ENCODE peak calls at places on chromosome 13, in five cellular contexts. E is activated naive CD4-positive, alpha-beta T cell; Q is KG1; K is NCI-H748 treated with DMSO at 0.1 percent for 48 hours; S is heart right ventricle. N is an unnamed sample.

GRCh38 chr13:99312493-99312883 is 5.3 kb upstream of the GPR183 start:
- DNase-seq in Q (peak), E (no peak), S (peak), K (no peak), N (no peak)

GRCh38 chr13:113723400-113724015 is 35.5 kb upstream of the TMEM255B start:
- DNase-seq in S (no peak), K (no peak), Q (no peak), E (no peak), N (no peak)

GRCh38 chr13:99681695-99682094 is 180.4 kb downstream of the TM9SF2 start:
- DNase-seq in Q (no peak), S (no peak), E (no peak), K (no peak), N (no peak)

GRCh38 chr13:23644527-23644926 is 74.3 kb downstream of the TNFRSF19 start:
- DNase-seq in K (no peak), Q (no peak), S (no peak), E (no peak), N (no peak)

GRCh38 chr13:99275093-99275469 is 16.9 kb upstream of the GPR18 start:
- DNase-seq in Q (no peak), S (no peak), K (no peak), E (no peak), N (no peak)

GRCh38 chr13:24747248-24748151 is 16.5 kb upstream of the RNF17 start:
- DNase-seq in E (no peak), Q (no peak), S (no peak), K (peak), N (peak)

GRCh38 chr13:110912651-110913051 is 2.2 kb downstream of the ANKRD10 start:
- DNase-seq in S (no peak), E (no peak), Q (no peak), K (no peak), N (peak)

GRCh38 chr13:60448907-60449510 is 52.0 kb downstream of the TDRD3 start:
- DNase-seq in E (no peak), S (no peak), Q (no peak), K (peak), N (peak)

GRCh38 chr13:51412431-51412830 is 40.4 kb downstream of the INTS6 start:
- DNase-seq in S (no peak), E (no peak), Q (no peak), K (no peak), N (no peak)

GRCh38 chr13:71864981-71865857 is 1.8 kb downstream of the DACH1 start:
- DNase-seq in S (peak), E (no peak), Q (no peak), K (peak), N (peak)

GRCh38 chr13:44576396-44577235 is 486 bp upstream of the TSC22D1 start:
- DNase-seq in K (no peak), Q (no peak), E (peak), S (no peak), N (no peak)

GRCh38 chr13:84127597-84128128 is 245.4 kb upstream of the SLITRK1 start:
- DNase-seq in E (no peak), Q (no peak), K (no peak), S (no peak), N (no peak)

GRCh38 chr13:50543767-50544166 is 299.7 kb downstream of the DLEU7 start:
- DNase-seq in Q (no peak), E (no peak), S (no peak), K (no peak), N (no peak)

GRCh38 chr13:97574926-97575325 is 141.0 kb downstream of the RAP2A start:
- DNase-seq in S (peak), Q (no peak), K (peak), E (no peak), N (peak)

GRCh38 chr13:65339236-65339635 is 1890.9 kb downstream of the PCDH9 start:
- DNase-seq in Q (no peak), E (no peak), K (no peak), S (no peak), N (no peak)

GRCh38 chr13:30908416-30908980 is 2.4 kb downstream of the MEDAG start:
- DNase-seq in K (no peak), Q (peak), E (no peak), S (peak), N (peak)

GRCh38 chr13:79973533-79973963 is 367.4 kb downstream of the SPRY2 start:
- DNase-seq in E (no peak), S (peak), K (no peak), Q (no peak), N (no peak)

GRCh38 chr13:114104626-114105350 is 27.6 kb downstream of the RASA3 start:
- DNase-seq in E (no peak), S (peak), Q (no peak), K (no peak), N (no peak)

GRCh38 chr13:55517312-55517711 is 1623.4 kb upstream of the PRR20A start:
- DNase-seq in K (peak), E (no peak), S (no peak), Q (no peak), N (peak)

GRCh38 chr13:71864094-71864980 is 2.7 kb downstream of the DACH1 start:
- DNase-seq in Q (no peak), K (peak), S (peak), E (no peak), N (peak)

GRCh38 chr13:27117947-27118346 is 53.7 kb downstream of the USP12 start:
- DNase-seq in K (no peak), E (no peak), S (no peak), Q (no peak), N (no peak)

GRCh38 chr13:113735194-113735593 is 23.8 kb upstream of the TMEM255B start:
- DNase-seq in Q (no peak), K (no peak), S (no peak), E (no peak), N (no peak)

GRCh38 chr13:35165205-35165604 is 223.1 kb downstream of the NBEA start:
- DNase-seq in S (no peak), E (no peak), K (no peak), Q (no peak), N (no peak)

GRCh38 chr13:29479716-29480492 is 115.6 kb downstream of the SLC7A1 start:
- DNase-seq in K (no peak), Q (no peak), S (no peak), E (no peak), N (no peak)

GRCh38 chr13:91185294-91185863 is 162.1 kb upstream of the MIR17HG start:
- DNase-seq in S (no peak), E (no peak), Q (no peak), K (peak), N (peak)

N was measured in NCI-H526.